ENCODE peak calls at places on chromosomes 13 and 19, in seven cellular contexts. T is uterus, R is BJ, G is heart left ventricle, O is bronchial epithelial cell, Q is breast epithelium, K is lower lobe of right lung. E is an unnamed sample.

GRCh38 chr19:42394751-42395150 is 4.7 kb upstream of the CNFN start:
- DNase-seq in T (no peak), R (no peak), O (no peak), K (no peak), G (no peak), Q (no peak), E (no peak)

GRCh38 chr19:43812689-43813088 is 10.4 kb upstream of the LYPD5 start:
- DNase-seq in R (no peak), Q (no peak), K (no peak), T (no peak), G (no peak), O (no peak), E (no peak)

GRCh38 chr13:31878495-31878894 is 139.2 kb downstream of the RXFP2 start:
- DNase-seq in Q (no peak), G (no peak), T (no peak), K (no peak), R (no peak), O (no peak), E (peak; percentile 37)

GRCh38 chr13:31653730-31654129 is 85.6 kb upstream of the RXFP2 start:
- DNase-seq in O (no peak), K (no peak), Q (no peak), T (no peak), R (no peak), G (no peak), E (no peak)

GRCh38 chr19:40418040-40418439 is 4.9 kb upstream of the PRX start:
- DNase-seq in K (no peak), O (no peak), G (no peak), R (no peak), T (no peak), Q (no peak), E (no peak)

GRCh38 chr13:36395280-36395679 is 37.0 kb upstream of the CCNA1 start:
- DNase-seq in G (no peak), R (peak; percentile 20), K (no peak), T (no peak), Q (no peak), O (peak; percentile 53), E (peak; percentile 19)

GRCh38 chr19:54393381-54393780 is 21.9 kb upstream of the TTYH1 start:
- DNase-seq in O (no peak), G (no peak), R (no peak), K (no peak), T (no peak), Q (no peak), E (no peak)

GRCh38 chr19:13154911-13155471 is 4.8 kb downstream of the IER2 start:
- DNase-seq in K (peak; percentile 89), R (no peak), T (peak; percentile 70), O (peak; percentile 75), G (peak; percentile 65), Q (peak; percentile 95), E (peak; percentile 91)

GRCh38 chr19:8054169-8054568 is 1.6 kb downstream of the CCL25 start:
- DNase-seq in O (no peak), R (no peak), G (peak; percentile 22), K (no peak), T (no peak), Q (no peak), E (no peak)

GRCh38 chr19:35061583-35062373 is 20.3 kb downstream of the HPN start:
- DNase-seq in T (no peak), K (no peak), R (no peak), G (no peak), O (peak; percentile 47), Q (no peak), E (no peak)

GRCh38 chr19:41882568-41883462 is at the start of gene ARHGEF1:
- DNase-seq in G (peak; percentile 78), Q (no peak), K (peak; percentile 83), O (no peak), R (no peak), T (peak; percentile 51), E (peak; percentile 77)

GRCh38 chr19:15280915-15281683 is 48.9 kb upstream of the EPHX3 start:
- DNase-seq in K (peak; percentile 80), Q (peak; percentile 69), O (peak; percentile 67), G (peak; percentile 90), T (peak; percentile 81), R (no peak), E (no peak)

GRCh38 chr19:56566904-56567273 is 379 bp upstream of the ZNF470 start:
- DNase-seq in T (peak; percentile 62), K (peak; percentile 68), Q (peak; percentile 20), G (peak; percentile 50), O (peak; percentile 11), R (no peak), E (peak; percentile 2)

GRCh38 chr13:35552172-35552844 is 75.8 kb upstream of the MAB21L1 start:
- DNase-seq in R (no peak), K (no peak), O (peak; percentile 93), Q (no peak), G (no peak), T (no peak), E (no peak)

GRCh38 chr19:41427647-41428480 is 690 bp upstream of the B3GNT8 start:
- DNase-seq in G (peak; percentile 39), R (no peak), Q (no peak), T (peak; percentile 32), O (no peak), K (peak; percentile 71), E (no peak)

GRCh38 chr13:32309312-32309711 is 5.9 kb downstream of the ZAR1L start:
- DNase-seq in O (no peak), T (no peak), G (no peak), Q (no peak), R (no peak), K (no peak), E (no peak)

GRCh38 chr19:56732974-56733373 is 61.4 kb upstream of the ZNF835 start:
- DNase-seq in G (no peak), R (no peak), T (no peak), O (no peak), Q (no peak), K (no peak), E (no peak)

GRCh38 chr19:18013621-18014111 is 5.7 kb downstream of the ARRDC2 start:
- DNase-seq in R (no peak), Q (peak; percentile 94), K (no peak), G (no peak), T (no peak), O (no peak), E (no peak)

GRCh38 chr13:43368003-43368402 is 344.6 kb downstream of the DNAJC15 start:
- DNase-seq in G (no peak), R (no peak), Q (no peak), T (no peak), O (no peak), K (no peak), E (no peak)

GRCh38 chr13:38685974-38686571 is 804 bp upstream of the FREM2 start:
- DNase-seq in T (no peak), G (no peak), O (peak; percentile 50), K (no peak), Q (no peak), R (no peak), E (peak; percentile 15)

GRCh38 chr13:22455036-22455435 is 725.7 kb upstream of the SGCG start:
- DNase-seq in G (no peak), T (no peak), R (no peak), K (no peak), Q (no peak), O (no peak), E (no peak)

GRCh38 chr13:32036762-32037161 is 5.2 kb downstream of the FRY start:
- DNase-seq in T (no peak), Q (no peak), K (no peak), G (no peak), R (no peak), O (no peak), E (no peak)

DNA sequence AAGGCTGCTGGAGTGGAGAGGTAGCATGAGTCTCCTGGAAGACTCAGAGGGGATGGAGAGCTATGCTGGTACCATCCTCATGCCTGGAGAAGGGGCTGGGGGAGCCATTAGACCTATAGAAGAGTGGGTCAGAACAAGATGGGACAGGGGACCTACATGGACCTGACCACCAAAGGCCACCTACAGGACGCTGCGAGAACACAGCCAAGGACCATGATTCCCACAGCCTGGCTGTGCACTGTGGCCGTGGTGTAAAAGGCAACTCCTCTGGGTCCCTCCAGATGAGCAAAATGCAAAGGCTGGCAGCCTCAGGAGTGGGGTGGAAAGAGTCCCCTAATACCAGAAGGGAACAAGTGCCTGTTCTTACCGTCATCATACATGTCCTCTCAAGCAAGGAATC is 216.2 kb downstream of the SLC7A1 start:
- DNase-seq in R (no peak), T (no peak), G (no peak), K (no peak), O (no peak), Q (no peak), E (no peak)
- TF ChIP-seq CTCF in R (no peak), T (no peak), G (no peak), K (no peak), O (no peak), Q (no peak), E (no peak)

DNA sequence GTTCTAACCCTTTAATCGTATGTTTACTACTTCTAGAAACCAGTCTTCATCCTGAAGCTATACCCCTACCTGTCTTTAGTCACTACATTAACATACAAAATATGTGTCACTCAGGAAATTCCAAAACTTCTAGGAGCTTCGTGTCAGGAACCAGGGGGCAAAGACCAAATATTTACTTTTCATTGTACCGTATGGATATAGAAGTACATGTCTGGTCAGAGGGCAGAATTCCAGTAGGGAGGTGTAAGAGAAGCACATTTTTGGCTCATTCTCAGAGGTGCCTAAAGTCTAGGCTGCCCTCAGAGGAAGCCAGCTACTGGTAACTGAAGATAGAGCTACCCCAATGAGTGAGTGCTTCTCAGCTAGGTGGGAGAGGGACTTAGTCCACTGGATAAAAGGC is 320.7 kb downstream of the DIAPH3 start:
- DNase-seq in T (no peak), R (no peak), O (peak; percentile 50), G (no peak), K (no peak), Q (no peak), E (no peak)
- H3K4me3 ChIP-seq in T (no peak overlapping the region), R (no peak overlapping the region), O (no peak overlapping the region), G (no peak overlapping the region), K (no peak overlapping the region), Q (no peak overlapping the region), E (no peak overlapping the region)

GRCh38 chr19:24033962-24034342 is 53.0 kb upstream of the ZNF254 start:
- DNase-seq in R (peak; percentile 19), K (peak; percentile 72), G (peak; percentile 56), Q (peak; percentile 35), O (peak; percentile 62), T (peak; percentile 28), E (peak; percentile 56)
- TF ChIP-seq CTCF in R (no peak), K (no peak), G (no peak), Q (no peak), O (no peak), T (no peak), E (no peak)

GRCh38 chr19:46426035-46426505 is 2.7 kb downstream of the PNMA8C start:
- DNase-seq in R (no peak), Q (no peak), G (no peak), K (no peak), O (no peak), T (no peak), E (no peak)
- H3K4me3 ChIP-seq in R (peak overlapping the region; percentile 53), Q (peak overlapping the region; percentile 71), G (peak overlapping the region; percentile 39), K (peak overlapping the region; percentile 60), O (peak overlapping the region; percentile 41), T (peak overlapping the region; percentile 43), E (peak overlapping the region; percentile 43)